ENCODE peak calls at places on chromosomes 4 and X, in six cellular contexts. G, N, T, C, P and O are unnamed samples.

GRCh38 chr4:186326391-186326790 is 60.4 kb downstream of the F11 start:
- DNase-seq in G (no peak), N (no peak), T (no peak), C (no peak), P (no peak), O (no peak)

GRCh38 chr4:140130677-140131076 is 23.3 kb downstream of the MAML3 start:
- DNase-seq in G (peak), N (peak), T (peak), C (no peak), P (no peak), O (no peak)

GRCh38 chrX:115093206-115093605 is 75.8 kb upstream of the IL13RA2 start:
- DNase-seq in G (no peak), N (no peak), T (no peak), C (no peak), P (no peak), O (no peak)

GRCh38 chr4:130510661-130511060 is 1414.7 kb downstream of the C4orf33 start:
- DNase-seq in G (no peak), N (no peak), T (no peak), C (no peak), P (no peak), O (no peak)

GRCh38 chr4:1171306-1172227 is 816 bp downstream of the SPON2 start:
- DNase-seq in G (no peak), N (no peak), T (no peak), C (no peak), P (no peak), O (no peak)

GRCh38 chrX:70089575-70090297 is 27.5 kb downstream of the OTUD6A start:
- DNase-seq in G (no peak), N (peak), T (peak), C (no peak), P (no peak), O (no peak)

GRCh38 chrX:49172280-49172780 is 632 bp downstream of the PLP2 start:
- DNase-seq in G (peak), N (peak), T (peak), C (peak), P (peak), O (no peak)

GRCh38 chrX:150605603-150606002 is 37.2 kb downstream of the MTM1 start:
- DNase-seq in G (no peak), N (no peak), T (no peak), C (no peak), P (no peak), O (no peak)

GRCh38 chr4:74006009-74006476 is 7.6 kb upstream of the CXCL5 start:
- DNase-seq in G (no peak), N (peak), T (peak), C (no peak), P (no peak), O (no peak)

GRCh38 chr4:103032575-103032974 is 13.1 kb upstream of the SLC9B1 start:
- DNase-seq in G (no peak), N (no peak), T (peak), C (no peak), P (no peak), O (peak)

GRCh38 chr4:169307581-169307980 is 36.8 kb upstream of the SH3RF1 start:
- DNase-seq in G (no peak), N (no peak), T (no peak), C (peak), P (no peak), O (no peak)

GRCh38 chr4:79650794-79651431 is 242.9 kb upstream of the GK2 start:
- DNase-seq in G (no peak), N (peak), T (peak), C (no peak), P (no peak), O (no peak)

GRCh38 chr4:159269143-159269542 is 166.3 kb downstream of the RAPGEF2 start:
- DNase-seq in G (no peak), N (no peak), T (no peak), C (no peak), P (no peak), O (no peak)